ENCODE peak calls at places on chromosomes 12 and 14, in four cellular contexts. R is HepG2, L is GM12878, D is H1. H is an unnamed sample.

GRCh38 chr12:116276433-116277216 is 868 bp downstream of the MED13L start:
- DNase-seq in L (no peak), D (no peak), R (peak), H (peak)

GRCh38 chr12:55847033-55847432 is 4.3 kb upstream of the MMP19 start:
- DNase-seq in D (no peak), L (no peak), R (no peak), H (no peak)

GRCh38 chr14:74018029-74018703 is 922 bp downstream of the ENTPD5 start:
- DNase-seq in R (peak), L (no peak), D (no peak), H (no peak)

GRCh38 chr12:6476496-6476895 is 6.0 kb upstream of the VAMP1 start:
- DNase-seq in D (no peak), R (no peak), L (no peak), H (no peak)

GRCh38 chr12:12901158-12901791 is 9.9 kb downstream of the GPRC5A start:
- DNase-seq in L (no peak), D (no peak), R (peak), H (no peak)

GRCh38 chr14:54815016-54815415 is 87.6 kb downstream of the GCH1 start:
- DNase-seq in D (no peak), L (no peak), R (no peak), H (no peak)

GRCh38 chr12:40308851-40309420 is 84.1 kb downstream of the LRRK2 start:
- DNase-seq in L (no peak), R (no peak), D (no peak), H (no peak)

GRCh38 chr12:89704457-89704856 is 4.2 kb downstream of the ATP2B1 start:
- DNase-seq in R (no peak), L (no peak), D (no peak), H (no peak)

GRCh38 chr14:73744175-73744867 is 30.1 kb upstream of the PNMA1 start:
- DNase-seq in L (no peak), R (no peak), D (no peak), H (no peak)

GRCh38 chr12:34400986-34401658 is 378.8 kb downstream of the ALG10 start:
- DNase-seq in L (no peak), D (no peak), R (no peak), H (peak)

GRCh38 chr12:117380083-117380482 is 18.7 kb upstream of the NOS1 start:
- DNase-seq in D (no peak), R (no peak), L (no peak), H (peak)

GRCh38 chr12:1846421-1847405 is 26.3 kb downstream of the LRTM2 start:
- DNase-seq in L (no peak), D (no peak), R (no peak), H (no peak)

GRCh38 chr14:92253381-92253894 is 69.5 kb upstream of the SLC24A4 start:
- DNase-seq in L (no peak), R (no peak), D (peak), H (no peak)

GRCh38 chr12:57536597-57536942 is 10.4 kb downstream of the DCTN2 start:
- DNase-seq in D (no peak), L (no peak), R (no peak), H (no peak)

GRCh38 chr12:116975779-116976393 is 65.1 kb downstream of the FBXW8 start:
- DNase-seq in L (no peak), D (no peak), R (no peak), H (no peak)

GRCh38 chr14:33916663-33917565 is 34.0 kb downstream of the EGLN3 start:
- DNase-seq in D (no peak), R (no peak), L (no peak), H (peak)

GRCh38 chr12:58087428-58088117 is 146.2 kb downstream of the ATP23 start:
- DNase-seq in R (no peak), D (no peak), L (no peak), H (peak)

GRCh38 chr12:30862486-30862885 is 64.1 kb upstream of the TSPAN11 start:
- DNase-seq in R (no peak), D (no peak), L (no peak), H (peak)

GRCh38 chr14:104315169-104315568 is 176.8 kb downstream of the KIF26A start:
- DNase-seq in D (no peak), R (no peak), L (no peak), H (no peak)

GRCh38 chr14:105315941-105316562 is 1.5 kb downstream of the PACS2 start:
- DNase-seq in L (no peak), R (no peak), D (no peak), H (no peak)

GRCh38 chr12:100793182-100793581 is 1.4 kb upstream of the ANO4 start:
- DNase-seq in R (no peak), L (no peak), D (no peak), H (no peak)

GRCh38 chr12:41188841-41189394 is 798 bp downstream of the PDZRN4 start:
- DNase-seq in L (no peak), D (no peak), R (no peak), H (no peak)

GRCh38 chr12:62848418-62848817 is 86.5 kb downstream of the PPM1H start:
- DNase-seq in L (peak), R (no peak), D (no peak), H (no peak)

GRCh38 chr14:66650491-66650911 is 142.6 kb downstream of the GPHN start:
- DNase-seq in L (peak), D (no peak), R (no peak), H (no peak)

GRCh38 chr12:112936927-112937326 is 1.3 kb upstream of the OAS3 start:
- DNase-seq in D (no peak), R (no peak), L (no peak), H (no peak)

GRCh38 chr12:84638811-84639368 is 273.7 kb downstream of the SLC6A15 start:
- DNase-seq in D (no peak), R (no peak), L (no peak), H (no peak)

GRCh38 chr12:128408669-128409068 is 141.7 kb downstream of the TMEM132C start:
- DNase-seq in D (no peak), L (no peak), R (no peak), H (no peak)

GRCh38 chr12:24378548-24379011 is 429.1 kb upstream of the SOX5 start:
- DNase-seq in R (no peak), L (no peak), D (no peak), H (no peak)

GRCh38 chr12:64900540-64900939 is 76.1 kb downstream of the TBC1D30 start:
- DNase-seq in R (no peak), L (no peak), D (no peak), H (no peak)

GRCh38 chr14:50475460-50475859 is 56.9 kb downstream of the MAP4K5 start:
- DNase-seq in L (no peak), R (peak), D (no peak), H (no peak)

GRCh38 chr12:118358607-118359540 is 13.8 kb downstream of the TAOK3 start:
- DNase-seq in D (no peak), R (no peak), L (no peak), H (no peak)

GRCh38 chr14:65210118-65210826 is 108.0 kb upstream of the MAX start:
- DNase-seq in L (peak), D (no peak), R (no peak), H (peak)

GRCh38 chr12:14901228-14901562 is 15.5 kb upstream of the MGP start:
- DNase-seq in L (no peak), D (no peak), R (no peak), H (no peak)

GRCh38 chr12:45166056-45166455 is 49.8 kb upstream of the ANO6 start:
- DNase-seq in R (no peak), D (no peak), L (no peak), H (no peak)

GRCh38 chr12:108816652-108817335 is 40.6 kb downstream of the SSH1 start:
- DNase-seq in R (no peak), D (no peak), L (no peak), H (no peak)

GRCh38 chr12:108815875-108816594 is 41.3 kb downstream of the SSH1 start:
- DNase-seq in R (no peak), L (no peak), D (no peak), H (no peak)

GRCh38 chr12:108812324-108812723 is 45.1 kb downstream of the SSH1 start:
- DNase-seq in R (no peak), L (no peak), D (no peak), H (no peak)

GRCh38 chr12:108815369-108815768 is 42.0 kb downstream of the SSH1 start:
- DNase-seq in R (no peak), L (no peak), D (no peak), H (no peak)

GRCh38 chr12:108814462-108815211 is 42.7 kb downstream of the SSH1 start:
- DNase-seq in R (no peak), L (no peak), D (no peak), H (no peak)
- TF ChIP-seq BRCA1 in R (no peak), L (no peak), D (no peak), H (no peak)

GRCh38 chr12:54389536-54390175 is 5.1 kb upstream of the ZNF385A start:
- DNase-seq in L (no peak), R (no peak), D (no peak), H (no peak)

GRCh38 chr12:54389139-54389508 is 4.6 kb upstream of the ZNF385A start:
- DNase-seq in L (no peak), R (no peak), D (no peak), H (no peak)

GRCh38 chr12:54390668-54391551 is 6.4 kb upstream of the ZNF385A start:
- DNase-seq in D (no peak), L (no peak), R (no peak), H (peak)

GRCh38 chr12:54388214-54389138 is 3.9 kb upstream of the ZNF385A start:
- DNase-seq in L (no peak), R (no peak), D (no peak), H (peak)

DNA sequence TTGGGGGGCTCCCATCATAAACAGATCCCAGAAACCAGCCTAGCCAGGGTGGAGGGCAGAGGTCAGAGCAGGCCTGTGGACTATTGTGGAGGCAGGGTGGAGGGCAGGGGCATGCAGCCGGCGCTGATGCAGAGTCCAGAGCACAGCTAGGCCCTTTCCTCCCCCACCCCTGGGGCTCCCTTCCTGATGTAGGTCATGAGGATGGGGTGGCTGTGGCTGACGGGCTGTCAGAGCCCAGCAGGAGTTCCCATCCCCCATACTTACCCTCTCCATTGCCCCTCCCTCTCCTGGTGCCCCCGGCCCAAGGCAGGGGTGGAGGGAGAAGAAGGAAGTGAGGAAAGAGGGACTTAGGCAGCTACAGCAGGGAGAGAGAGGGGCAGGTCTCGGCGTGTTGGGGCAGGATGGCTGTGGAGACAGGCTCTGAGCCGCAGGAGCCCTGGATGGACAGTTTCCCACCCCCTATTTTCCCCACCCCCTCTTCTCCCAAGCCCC is 5.7 kb upstream of the ZNF385A start:
- DNase-seq in D (no peak), R (no peak), L (no peak), H (peak)
- H3K4me3 ChIP-seq in D (peak), R (no peak), L (peak), H (peak)

GRCh38 chr12:120263725-120264040 is 1.8 kb downstream of the PXN start:
- DNase-seq in L (no peak), D (no peak), R (no peak), H (no peak)

GRCh38 chr12:120265203-120265482 is 387 bp downstream of the PXN start:
- DNase-seq in R (no peak), D (no peak), L (no peak), H (no peak)

GRCh38 chr12:120265483-120266179 is at the start of gene PXN:
- DNase-seq in R (peak), L (peak), D (no peak), H (peak)

GRCh38 chr12:120264086-120264485 is 1.4 kb downstream of the PXN start:
- DNase-seq in D (no peak), R (no peak), L (no peak), H (no peak)

GRCh38 chr12:120264511-120265202 is 873 bp downstream of the PXN start:
- DNase-seq in D (no peak), L (no peak), R (no peak), H (no peak)
- TF ChIP-seq BRCA1 in D (no peak), L (no peak), R (no peak), H (no peak)

GRCh38 chr12:47941475-47942326 is 21.7 kb upstream of the TMEM106C start:
- DNase-seq in D (no peak), R (no peak), L (no peak), H (no peak)

GRCh38 chr12:47943492-47944359 is 19.7 kb upstream of the TMEM106C start:
- DNase-seq in R (peak), L (no peak), D (no peak), H (no peak)

GRCh38 chr12:47944685-47945340 is 18.6 kb upstream of the TMEM106C start:
- DNase-seq in R (no peak), D (no peak), L (no peak), H (no peak)

GRCh38 chr12:47940773-47941474 is 22.5 kb upstream of the TMEM106C start:
- DNase-seq in R (no peak), L (no peak), D (no peak), H (no peak)

DNA sequence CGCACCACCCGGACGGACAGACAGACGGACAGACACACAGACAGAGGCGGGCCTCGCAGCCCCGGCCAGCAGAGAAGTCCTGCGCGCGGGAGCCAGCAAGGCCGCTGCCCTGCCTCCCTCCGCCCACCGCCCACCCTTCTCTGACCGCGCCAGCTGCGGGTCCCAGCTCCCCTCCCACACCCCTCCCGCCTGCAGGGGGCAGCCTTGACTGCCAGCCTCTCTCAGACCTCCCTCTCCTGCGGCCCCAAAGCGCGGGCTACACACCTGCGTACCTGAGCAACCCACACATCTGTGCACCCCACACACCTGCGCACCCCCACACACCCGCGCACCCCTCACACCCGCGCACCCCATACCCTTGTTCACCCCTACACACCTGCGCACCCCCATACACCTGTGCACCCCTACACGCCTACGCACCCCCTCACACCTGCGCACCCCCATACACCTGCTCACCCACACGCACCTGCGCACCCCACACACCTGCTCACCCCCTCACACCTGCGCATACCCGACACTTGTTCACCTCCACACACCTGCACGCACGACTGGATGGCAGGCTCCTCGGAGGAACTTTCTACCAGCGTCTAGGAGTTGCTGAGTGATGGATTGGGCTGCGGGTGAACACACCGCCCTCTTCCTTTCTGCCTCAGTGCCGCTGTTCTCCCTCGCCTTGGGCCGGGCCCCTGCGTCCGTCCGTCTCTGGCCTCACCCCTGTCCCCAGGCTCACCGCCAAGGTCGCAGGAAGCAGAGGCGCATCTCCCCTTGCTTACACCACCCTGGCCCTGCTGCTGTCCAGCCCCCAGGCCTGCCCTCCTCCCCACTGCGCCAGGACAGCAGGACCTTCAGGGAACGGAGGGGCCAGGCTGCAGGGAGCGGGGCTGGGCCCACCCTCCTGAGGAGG is 20.8 kb upstream of the TMEM106C start:
- DNase-seq in R (peak), D (peak), L (no peak), H (peak)
- H3K4me3 ChIP-seq in R (no peak), D (peak), L (no peak), H (no peak)

GRCh38 chr14:47039336-47039735 is 387.8 kb upstream of the RPL10L start:
- DNase-seq in D (no peak), L (no peak), R (no peak), H (no peak)

GRCh38 chr14:47040490-47040889 is 388.9 kb upstream of the RPL10L start:
- DNase-seq in R (peak), D (no peak), L (no peak), H (no peak)

GRCh38 chr14:47044841-47045240 is 393.3 kb upstream of the RPL10L start:
- DNase-seq in L (no peak), R (no peak), D (peak), H (no peak)
- TF ChIP-seq BRCA1 in L (no peak), R (no peak), D (no peak), H (no peak)